ENCODE peak calls at places on chromosomes 5 and 9, in ten cellular contexts. One of them, this sample, is unnamed.
A peak's percentile ranks its signal among the peaks of the same experiment; 100 is the strongest.

GRCh38 chr9:37994639-37995347 is 74.2 kb downstream of the SHB start:
- DNase-seq in stimulated activated CD4-positive, alpha-beta T cell treated with anti-CD3 and anti-CD28 coated beads, Interleukin-15, amount 100 ng/mL, for 24 hours: peak; percentile 60
- DNase-seq in A673: peak; percentile 92
- DNase-seq in brain microvascular endothelial cell: peak; percentile 73
- DNase-seq in NCI-H510A: no peak
- DNase-seq in SK-N-SH: peak; percentile 58
- DNase-seq in A172: peak; percentile 70
- DNase-seq in uterus: peak; percentile 39
- DNase-seq in T follicular helper cell: no peak
- DNase-seq in C1 segment of cervical spinal cord: peak; percentile 84
- DNase-seq in this sample: peak; percentile 76

GRCh38 chr9:109708507-109708945 is 71.5 kb upstream of the PALM2AKAP2 start:
- DNase-seq in stimulated activated CD4-positive, alpha-beta T cell treated with anti-CD3 and anti-CD28 coated beads, Interleukin-15, amount 100 ng/mL, for 24 hours: no peak
- DNase-seq in A673: no peak
- DNase-seq in brain microvascular endothelial cell: no peak
- DNase-seq in NCI-H510A: no peak
- DNase-seq in SK-N-SH: no peak
- DNase-seq in A172: no peak
- DNase-seq in uterus: no peak
- DNase-seq in T follicular helper cell: no peak
- DNase-seq in C1 segment of cervical spinal cord: no peak
- DNase-seq in this sample: no peak

GRCh38 chr9:113568481-113569321 is 105.2 kb downstream of the RGS3 start:
- DNase-seq in stimulated activated CD4-positive, alpha-beta T cell treated with anti-CD3 and anti-CD28 coated beads, Interleukin-15, amount 100 ng/mL, for 24 hours: no peak
- DNase-seq in A673: no peak
- DNase-seq in brain microvascular endothelial cell: no peak
- DNase-seq in NCI-H510A: peak; percentile 38
- DNase-seq in SK-N-SH: peak; percentile 59
- DNase-seq in A172: no peak
- DNase-seq in uterus: peak; percentile 6
- DNase-seq in T follicular helper cell: no peak
- DNase-seq in C1 segment of cervical spinal cord: no peak
- DNase-seq in this sample: no peak

GRCh38 chr5:9947944-9948343 is 301.7 kb downstream of the ATPSCKMT start:
- DNase-seq in stimulated activated CD4-positive, alpha-beta T cell treated with anti-CD3 and anti-CD28 coated beads, Interleukin-15, amount 100 ng/mL, for 24 hours: no peak
- DNase-seq in A673: no peak
- DNase-seq in brain microvascular endothelial cell: no peak
- DNase-seq in NCI-H510A: no peak
- DNase-seq in SK-N-SH: no peak
- DNase-seq in A172: no peak
- DNase-seq in uterus: no peak
- DNase-seq in T follicular helper cell: no peak
- DNase-seq in C1 segment of cervical spinal cord: no peak
- DNase-seq in this sample: no peak

GRCh38 chr5:113081881-113082546 is 105.4 kb downstream of the DCP2 start:
- DNase-seq in stimulated activated CD4-positive, alpha-beta T cell treated with anti-CD3 and anti-CD28 coated beads, Interleukin-15, amount 100 ng/mL, for 24 hours: no peak
- DNase-seq in A673: no peak
- DNase-seq in brain microvascular endothelial cell: peak; percentile 29
- DNase-seq in NCI-H510A: no peak
- DNase-seq in SK-N-SH: no peak
- DNase-seq in A172: peak; percentile 59
- DNase-seq in uterus: no peak
- DNase-seq in T follicular helper cell: no peak
- DNase-seq in C1 segment of cervical spinal cord: no peak
- DNase-seq in this sample: peak; percentile 88

GRCh38 chr5:146079695-146080361 is 25.5 kb downstream of the PLAC8L1 start:
- DNase-seq in stimulated activated CD4-positive, alpha-beta T cell treated with anti-CD3 and anti-CD28 coated beads, Interleukin-15, amount 100 ng/mL, for 24 hours: peak; percentile 18
- DNase-seq in A673: no peak
- DNase-seq in brain microvascular endothelial cell: no peak
- DNase-seq in NCI-H510A: no peak
- DNase-seq in SK-N-SH: no peak
- DNase-seq in A172: peak; percentile 81
- DNase-seq in uterus: no peak
- DNase-seq in T follicular helper cell: no peak
- DNase-seq in C1 segment of cervical spinal cord: no peak
- DNase-seq in this sample: no peak

GRCh38 chr9:134066923-134067851 is 639 bp downstream of the BRD3 start:
- DNase-seq in stimulated activated CD4-positive, alpha-beta T cell treated with anti-CD3 and anti-CD28 coated beads, Interleukin-15, amount 100 ng/mL, for 24 hours: peak; percentile 49
- DNase-seq in A673: peak; percentile 61
- DNase-seq in brain microvascular endothelial cell: no peak
- DNase-seq in NCI-H510A: peak; percentile 27
- DNase-seq in SK-N-SH: peak; percentile 81
- DNase-seq in A172: no peak
- DNase-seq in uterus: no peak
- DNase-seq in T follicular helper cell: peak; percentile 36
- DNase-seq in C1 segment of cervical spinal cord: no peak
- DNase-seq in this sample: no peak

GRCh38 chr5:73433272-73433981 is 15.2 kb downstream of the FOXD1 start:
- DNase-seq in stimulated activated CD4-positive, alpha-beta T cell treated with anti-CD3 and anti-CD28 coated beads, Interleukin-15, amount 100 ng/mL, for 24 hours: no peak
- DNase-seq in A673: no peak
- DNase-seq in brain microvascular endothelial cell: no peak
- DNase-seq in NCI-H510A: no peak
- DNase-seq in SK-N-SH: no peak
- DNase-seq in A172: no peak
- DNase-seq in uterus: no peak
- DNase-seq in T follicular helper cell: no peak
- DNase-seq in C1 segment of cervical spinal cord: no peak
- DNase-seq in this sample: no peak

This sample was measured in kidney glomerular epithelial cell.